ENCODE peak calls at places on chromosomes 11 and 22, in seven cellular contexts. W is NCI-H2171 treated with DMSO at 0.1 percent for 48 hours, T is G401, L is head of caudate nucleus, C is mucosa of descending colon, Y is MCF 10A, F is coronary artery. V is an unnamed sample.

GRCh38 chr11:836700-837099 is 3.9 kb downstream of the CD151 start:
- DNase-seq in C (no peak), F (no peak), T (no peak), Y (no peak), W (no peak), L (no peak), V (no peak)

GRCh38 chr22:43446037-43446803 is 34.4 kb downstream of the MPPED1 start:
- DNase-seq in T (no peak), W (peak), L (no peak), Y (no peak), F (no peak), C (no peak), V (no peak)

GRCh38 chr11:70901951-70902521 is 350.3 kb downstream of the SHANK2 start:
- DNase-seq in T (peak), F (no peak), L (no peak), W (no peak), Y (no peak), C (no peak), V (peak)

GRCh38 chr11:115377882-115378296 is 126.3 kb downstream of the CADM1 start:
- DNase-seq in T (no peak), C (no peak), W (no peak), F (no peak), Y (peak), L (no peak), V (no peak)

GRCh38 chr22:29253561-29254282 is 14.1 kb downstream of the RHBDD3 start:
- DNase-seq in F (no peak), T (no peak), C (no peak), W (no peak), L (no peak), Y (no peak), V (no peak)

GRCh38 chr22:46250035-46250782 is at the start of gene CDPF1:
- DNase-seq in C (peak), L (peak), W (peak), Y (peak), T (peak), F (peak), V (peak)

GRCh38 chr11:19842505-19842904 is 129.9 kb downstream of the NAV2 start:
- DNase-seq in C (no peak), F (no peak), T (no peak), L (no peak), Y (no peak), W (no peak), V (no peak)

GRCh38 chr11:66818231-66818955 is 24.8 kb upstream of the RCE1 start:
- DNase-seq in F (no peak), L (no peak), Y (no peak), W (no peak), C (no peak), T (no peak), V (no peak)

GRCh38 chr11:111206472-111206871 is 39.1 kb upstream of the POU2AF2 start:
- DNase-seq in F (no peak), T (no peak), Y (peak), L (no peak), W (no peak), C (no peak), V (no peak)

GRCh38 chr11:64762277-64762915 is 2.6 kb upstream of the PYGM start:
- DNase-seq in Y (no peak), T (peak), F (no peak), C (no peak), W (peak), L (peak), V (peak)

GRCh38 chr11:95703059-95703458 is 86.5 kb downstream of the FAM76B start:
- DNase-seq in F (no peak), T (no peak), Y (no peak), C (no peak), W (no peak), L (no peak), V (no peak)

GRCh38 chr22:47355776-47356432 is 593.5 kb downstream of the TBC1D22A start:
- DNase-seq in W (peak), L (no peak), F (no peak), T (peak), C (no peak), Y (no peak), V (no peak)

GRCh38 chr11:124879229-124879998 is 14.2 kb downstream of the ROBO3 start:
- DNase-seq in F (peak), Y (no peak), L (no peak), C (no peak), T (no peak), W (no peak), V (no peak)

GRCh38 chr11:134529212-134530096 is 117.4 kb upstream of the B3GAT1 start:
- DNase-seq in T (no peak), W (no peak), L (no peak), F (peak), Y (no peak), C (no peak), V (no peak)

GRCh38 chr22:36773935-36774334 is 2.0 kb downstream of the IFT27 start:
- DNase-seq in C (no peak), Y (peak), L (peak), T (peak), W (peak), F (no peak), V (peak)

GRCh38 chr11:65427691-65428577 is 5.3 kb downstream of the NEAT1 start:
- DNase-seq in W (no peak), Y (peak), C (peak), T (peak), L (no peak), F (peak), V (peak)

GRCh38 chr11:45173064-45173463 is 26.6 kb downstream of the PRDM11 start:
- DNase-seq in L (no peak), W (no peak), C (peak), Y (no peak), T (no peak), F (peak), V (no peak)

GRCh38 chr11:111407652-111408051 is 28.6 kb upstream of the POU2AF1 start:
- DNase-seq in C (no peak), Y (no peak), F (no peak), L (no peak), W (no peak), T (no peak), V (no peak)

GRCh38 chr22:30290318-30290678 is 993 bp upstream of the CASTOR1 start:
- DNase-seq in W (no peak), T (peak), Y (no peak), C (no peak), F (no peak), L (no peak), V (no peak)

GRCh38 chr11:35126000-35126878 is 12.7 kb upstream of the CD44 start:
- DNase-seq in W (no peak), T (no peak), Y (no peak), L (no peak), F (no peak), C (no peak), V (no peak)

GRCh38 chr11:47631473-47631872 is 10.9 kb downstream of the MTCH2 start:
- DNase-seq in T (no peak), W (no peak), F (no peak), L (no peak), C (no peak), Y (no peak), V (no peak)

GRCh38 chr11:113465786-113466185 is 9.4 kb downstream of the DRD2 start:
- DNase-seq in W (no peak), L (no peak), Y (peak), F (no peak), C (no peak), T (no peak), V (no peak)

GRCh38 chr11:653837-654236 is 16.8 kb downstream of the DRD4 start:
- DNase-seq in T (no peak), L (no peak), W (no peak), F (no peak), Y (no peak), C (no peak), V (no peak)

GRCh38 chr11:66131937-66132632 is 62.0 kb downstream of the PACS1 start:
- DNase-seq in L (no peak), Y (no peak), W (peak), T (no peak), F (no peak), C (no peak), V (no peak)

GRCh38 chr11:113681711-113682410 is 24.2 kb downstream of the TMPRSS5 start:
- DNase-seq in F (no peak), W (peak), T (no peak), Y (peak), L (no peak), C (no peak), V (no peak)

GRCh38 chr22:25567305-25567704 is 2.8 kb downstream of the GRK3 start:
- DNase-seq in C (no peak), Y (peak), T (no peak), W (no peak), F (no peak), L (no peak), V (no peak)

GRCh38 chr11:11016943-11017342 is 159.1 kb upstream of the ZBED5 start:
- DNase-seq in W (no peak), F (no peak), T (no peak), Y (no peak), C (no peak), L (no peak), V (no peak)

V was measured in Ammon's horn.